ENCODE peak calls at places on chromosomes 2 and 18, in ten cellular contexts. L is neuronal stem cell; Y is esophagus squamous epithelium; P is heart left ventricle; Q is IMR-90; W is brain microvascular endothelial cell; I is GM06990; S is CD8-positive, alpha-beta T cell; B is GM23338; C is mammary epithelial cell. O is an unnamed sample. For H3K27me3 and H3K36me3, the result is how much of the 10 kb centered on the place peaks cover.

GRCh38 chr18:50079571-50080295 is 115.2 kb downstream of the MYO5B start:
- DNase-seq in L (no peak), Y (no peak), P (peak), Q (no peak), W (no peak), I (no peak), S (no peak), B (no peak), C (no peak), O (no peak)

GRCh38 chr2:239106314-239106908 is 258.5 kb downstream of the TWIST2 start:
- DNase-seq in L (peak), Y (no peak), P (no peak), Q (peak), W (peak), I (no peak), S (no peak), B (peak), C (peak), O (peak)

GRCh38 chr2:58594762-58595161 is 353.6 kb upstream of the FANCL start:
- DNase-seq in L (no peak), Y (no peak), P (no peak), Q (no peak), W (no peak), I (no peak), S (no peak), B (no peak), C (peak), O (no peak)

GRCh38 chr2:236748801-236749200 is 179.2 kb downstream of the ACKR3 start:
- DNase-seq in L (no peak), Y (no peak), P (peak), Q (no peak), W (no peak), I (no peak), S (no peak), B (peak), C (no peak), O (peak)

GRCh38 chr2:168424112-168424951 is 31.7 kb upstream of the CERS6 start:
- DNase-seq in L (no peak), Y (no peak), P (no peak), Q (peak), W (peak), I (no peak), S (no peak), B (no peak), C (no peak), O (no peak)

GRCh38 chr2:9252002-9252357 is 45.4 kb downstream of the ASAP2 start:
- DNase-seq in L (no peak), Y (no peak), P (no peak), Q (no peak), W (no peak), I (no peak), S (no peak), B (no peak), C (no peak), O (no peak)

GRCh38 chr18:159037-159652 is 788 bp downstream of the USP14 start:
- DNase-seq in L (no peak), Y (no peak), P (no peak), Q (peak), W (no peak), I (no peak), S (no peak), B (peak), C (peak), O (peak)

GRCh38 chr2:21161122-21161521 is 37.4 kb downstream of the TDRD15 start:
- DNase-seq in L (no peak), Y (no peak), P (no peak), Q (no peak), W (no peak), I (no peak), S (no peak), B (no peak), C (no peak), O (no peak)

GRCh38 chr2:15935675-15936074 is 4.7 kb upstream of the MYCN start:
- DNase-seq in L (no peak), Y (no peak), P (no peak), Q (no peak), W (no peak), I (no peak), S (no peak), B (no peak), C (no peak), O (no peak)

GRCh38 chr18:57909620-57910019 is 106.5 kb upstream of the ATP8B1 start:
- DNase-seq in L (no peak), Y (no peak), P (no peak), Q (no peak), W (peak), I (no peak), S (no peak), B (no peak), C (peak), O (no peak)

GRCh38 chr2:16478817-16479216 is 186.8 kb downstream of the CYRIA start:
- DNase-seq in L (no peak), Y (no peak), P (no peak), Q (no peak), W (no peak), I (no peak), S (no peak), B (no peak), C (peak), O (no peak)

GRCh38 chr18:13612111-13612997 is 114.0 kb downstream of the FAM210A start:
- DNase-seq in L (no peak), Y (peak), P (no peak), Q (no peak), W (no peak), I (peak), S (peak), B (no peak), C (no peak), O (peak)

GRCh38 chr2:195477996-195478382 is 179.0 kb upstream of the SLC39A10 start:
- DNase-seq in L (no peak), Y (no peak), P (no peak), Q (peak), W (peak), I (no peak), S (no peak), B (no peak), C (no peak), O (no peak)

GRCh38 chr18:21656402-21656801 is 44.3 kb downstream of the SNRPD1 start:
- DNase-seq in L (no peak), Y (no peak), P (no peak), Q (peak), W (no peak), I (no peak), S (no peak), B (no peak), C (no peak), O (no peak)

GRCh38 chr2:239827511-239827865 is 197.7 kb downstream of the NDUFA10 start:
- DNase-seq in L (no peak), Y (no peak), P (no peak), Q (no peak), W (no peak), I (no peak), S (peak), B (no peak), C (no peak), O (peak)

GRCh38 chr2:84889332-84889731 is 8.4 kb upstream of the TRABD2A start:
- DNase-seq in L (no peak), Y (no peak), P (no peak), Q (no peak), W (no peak), I (no peak), S (no peak), B (no peak), C (no peak), O (no peak)

GRCh38 chr2:120436885-120437603 is 91.1 kb downstream of the INHBB start:
- DNase-seq in L (no peak), Y (no peak), P (no peak), Q (peak), W (peak), I (no peak), S (no peak), B (peak), C (peak), O (peak)

GRCh38 chr2:218782529-218782845 is 540 bp downstream of the CYP27A1 start:
- DNase-seq in L (no peak), Y (no peak), P (no peak), Q (no peak), W (no peak), I (no peak), S (no peak), B (peak), C (no peak), O (peak)

GRCh38 chr2:9004338-9005204 is 1.1 kb upstream of the MBOAT2 start:
- DNase-seq in L (no peak), Y (no peak), P (no peak), Q (peak), W (no peak), I (no peak), S (no peak), B (no peak), C (peak), O (no peak)

GRCh38 chr2:217886720-217887309 is 116.0 kb downstream of the TNS1 start:
- DNase-seq in L (peak), Y (no peak), P (peak), Q (peak), W (peak), I (peak), S (peak), B (peak), C (peak), O (peak)

GRCh38 chr2:64263315-64263714 is 119.1 kb upstream of the PELI1 start:
- DNase-seq in L (no peak), Y (no peak), P (no peak), Q (peak), W (peak), I (no peak), S (no peak), B (no peak), C (peak), O (no peak)

GRCh38 chr2:201971516-201972228 is 62.0 kb upstream of the FZD7 start:
- DNase-seq in L (no peak), Y (no peak), P (no peak), Q (peak), W (no peak), I (no peak), S (no peak), B (no peak), C (no peak), O (no peak)

GRCh38 chr2:26616032-26616863 is 24.9 kb downstream of the CIB4 start:
- DNase-seq in L (no peak), Y (no peak), P (no peak), Q (no peak), W (no peak), I (no peak), S (no peak), B (no peak), C (no peak), O (no peak)

GRCh38 chr18:50696436-50696835 is 123.4 kb downstream of the MRO start:
- DNase-seq in L (no peak), Y (no peak), P (no peak), Q (no peak), W (no peak), I (peak), S (no peak), B (no peak), C (no peak), O (no peak)

GRCh38 chr2:46521215-46521683 is 41.9 kb downstream of the TMEM247 start:
- DNase-seq in L (no peak), Y (no peak), P (peak), Q (peak), W (peak), I (no peak), S (no peak), B (no peak), C (no peak), O (no peak)

GRCh38 chr2:189952536-189953109 is 109.9 kb downstream of the MSTN start:
- DNase-seq in L (no peak), Y (no peak), P (no peak), Q (no peak), W (no peak), I (peak), S (no peak), B (no peak), C (no peak), O (no peak)

GRCh38 chr2:226694910-226695309 is 104.7 kb downstream of the IRS1 start:
- DNase-seq in L (no peak), Y (no peak), P (no peak), Q (no peak), W (no peak), I (no peak), S (no peak), B (no peak), C (no peak), O (no peak)

GRCh38 chr2:39706350-39706749 is 40.6 kb downstream of the TMEM178A start:
- DNase-seq in L (no peak), Y (no peak), P (no peak), Q (no peak), W (no peak), I (no peak), S (no peak), B (no peak), C (no peak), O (no peak)

GRCh38 chr18:34117319-34117718 is 107.4 kb downstream of the NOL4 start:
- DNase-seq in L (no peak), Y (no peak), P (no peak), Q (no peak), W (no peak), I (no peak), S (no peak), B (peak), C (no peak), O (no peak)

GRCh38 chr2:178761759-178762371 is 45.4 kb downstream of the TTN start:
- DNase-seq in L (peak), Y (no peak), P (no peak), Q (peak), W (peak), I (no peak), S (no peak), B (peak), C (peak), O (peak)

GRCh38 chr2:148614024-148614331 is 30.6 kb upstream of the EPC2 start:
- DNase-seq in L (peak), Y (no peak), P (no peak), Q (no peak), W (no peak), I (no peak), S (no peak), B (peak), C (peak), O (no peak)

GRCh38 chr2:146576301-146576700 is 1268.5 kb upstream of the ACVR2A start:
- DNase-seq in L (no peak), Y (no peak), P (no peak), Q (peak), W (no peak), I (no peak), S (no peak), B (no peak), C (peak), O (no peak)

GRCh38 chr2:199596549-199596948 is 138.8 kb upstream of the SATB2 start:
- DNase-seq in L (no peak), Y (no peak), P (no peak), Q (peak), W (peak), I (no peak), S (no peak), B (peak), C (peak), O (peak)

GRCh38 chr2:241391892-241392665 is 36.0 kb downstream of the FARP2 start:
- DNase-seq in L (peak), Y (no peak), P (no peak), Q (peak), W (no peak), I (no peak), S (no peak), B (peak), C (peak), O (peak)

GRCh38 chr2:52976132-52976949 is 791.3 kb upstream of the CHAC2 start:
- DNase-seq in L (peak), Y (no peak), P (no peak), Q (peak), W (peak), I (no peak), S (no peak), B (peak), C (peak), O (peak)

DNA sequence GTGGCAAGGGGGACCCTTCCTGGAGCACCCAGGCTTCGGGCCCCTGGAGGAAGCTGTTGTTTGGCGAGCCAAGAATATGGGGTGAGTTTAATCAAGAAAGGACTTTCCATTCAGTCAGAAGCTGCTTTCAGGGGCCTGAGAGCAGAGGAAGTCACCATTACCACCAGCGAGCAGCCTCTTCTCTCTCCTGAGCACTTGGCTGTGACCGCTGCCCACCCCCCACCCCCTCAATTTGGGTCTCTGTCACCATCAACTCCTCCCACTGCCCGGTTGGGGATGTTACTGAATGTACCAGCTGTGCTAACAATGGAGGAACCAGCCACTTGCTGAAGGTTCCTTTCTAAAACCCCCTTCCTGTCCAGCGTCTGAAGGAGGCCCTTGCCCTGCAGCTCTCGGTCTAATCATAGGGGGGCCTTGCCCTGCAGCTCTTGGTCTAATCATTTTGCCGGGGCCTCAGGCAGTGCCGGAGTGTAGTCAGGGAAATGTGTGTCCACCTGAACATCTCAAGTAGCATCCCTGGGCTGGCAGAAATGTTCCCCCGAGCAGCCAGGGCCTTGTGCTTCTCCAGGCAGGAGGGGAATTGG is 957 bp downstream of the INPP5D start:
- DNase-seq in L (no peak), Y (no peak), P (no peak), Q (no peak), W (no peak), I (peak), S (no peak), B (no peak), C (no peak), O (no peak)
- H3K4me3 ChIP-seq in L (no peak), Y (peak), P (peak), Q (no peak), W (no peak), I (peak), S (peak), B (no peak), C (no peak), O (no peak)

GRCh38 chr2:231920795-231921194 is 5.4 kb downstream of the NPPC start:
- DNase-seq in L (no peak), Y (no peak), P (no peak), Q (no peak), W (no peak), I (no peak), S (no peak), B (no peak), C (no peak), O (no peak)
- H3K27me3 ChIP-seq in L (under half), Y (under half), P (under half), Q (under half), W (under half), I (under half), S (under half), B (under half), C (under half), O (under half)

GRCh38 chr2:101861382-101861781 is 130.4 kb upstream of the IL1R2 start:
- DNase-seq in L (no peak), Y (no peak), P (no peak), Q (no peak), W (no peak), I (no peak), S (no peak), B (no peak), C (no peak), O (no peak)

GRCh38 chr2:101864426-101864825 is 127.3 kb upstream of the IL1R2 start:
- DNase-seq in L (no peak), Y (no peak), P (no peak), Q (no peak), W (no peak), I (no peak), S (no peak), B (no peak), C (no peak), O (no peak)

GRCh38 chr2:101860157-101860556 is 131.6 kb upstream of the IL1R2 start:
- DNase-seq in L (no peak), Y (no peak), P (no peak), Q (no peak), W (no peak), I (no peak), S (no peak), B (peak), C (no peak), O (peak)

GRCh38 chr2:101860782-101861181 is 131.0 kb upstream of the IL1R2 start:
- DNase-seq in L (no peak), Y (no peak), P (no peak), Q (no peak), W (no peak), I (no peak), S (no peak), B (no peak), C (no peak), O (no peak)

GRCh38 chr2:101863534-101863933 is 128.2 kb upstream of the IL1R2 start:
- DNase-seq in L (no peak), Y (no peak), P (no peak), Q (no peak), W (no peak), I (no peak), S (no peak), B (no peak), C (no peak), O (no peak)
- H3K36me3 ChIP-seq in L (half or more), Y (under half), P (half or more), Q (half or more), W (half or more), I (under half), S (half or more), B (under half), C (half or more), O (under half)

GRCh38 chr2:215653344-215654015 is 217.6 kb upstream of the FN1 start:
- DNase-seq in L (no peak), Y (no peak), P (no peak), Q (peak), W (no peak), I (no peak), S (no peak), B (no peak), C (no peak), O (no peak)

GRCh38 chr2:215654177-215654850 is 218.4 kb upstream of the FN1 start:
- DNase-seq in L (no peak), Y (no peak), P (no peak), Q (peak), W (no peak), I (no peak), S (no peak), B (no peak), C (no peak), O (no peak)

GRCh38 chr2:215652432-215652831 is 216.6 kb upstream of the FN1 start:
- DNase-seq in L (no peak), Y (no peak), P (no peak), Q (peak), W (no peak), I (no peak), S (no peak), B (no peak), C (no peak), O (no peak)

DNA sequence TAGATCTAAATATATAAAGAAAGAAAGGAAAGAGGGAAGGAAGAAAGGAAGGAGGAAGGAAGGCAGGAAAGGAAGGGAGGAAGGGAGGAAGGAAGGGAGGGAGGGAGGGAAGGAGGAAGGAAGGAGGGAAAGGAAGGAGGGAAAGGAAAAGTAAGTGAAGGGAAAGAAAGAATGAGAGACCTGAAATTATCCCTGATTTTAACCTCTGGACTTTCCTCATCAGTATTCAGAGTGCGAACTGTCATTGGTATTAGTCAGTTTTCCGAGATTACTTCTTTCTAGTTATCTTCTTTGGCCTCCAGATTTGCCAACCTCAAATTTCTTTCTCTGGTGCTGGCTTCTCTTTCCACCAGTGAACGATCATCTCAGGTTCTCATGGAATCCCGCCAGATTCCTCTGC is 215.5 kb upstream of the FN1 start:
- DNase-seq in L (no peak), Y (no peak), P (no peak), Q (no peak), W (no peak), I (no peak), S (no peak), B (no peak), C (no peak), O (no peak)
- H3K4me3 ChIP-seq in L (no peak), Y (no peak), P (no peak), Q (no peak), W (no peak), I (no peak), S (no peak), B (no peak), C (no peak), O (no peak)

DNA sequence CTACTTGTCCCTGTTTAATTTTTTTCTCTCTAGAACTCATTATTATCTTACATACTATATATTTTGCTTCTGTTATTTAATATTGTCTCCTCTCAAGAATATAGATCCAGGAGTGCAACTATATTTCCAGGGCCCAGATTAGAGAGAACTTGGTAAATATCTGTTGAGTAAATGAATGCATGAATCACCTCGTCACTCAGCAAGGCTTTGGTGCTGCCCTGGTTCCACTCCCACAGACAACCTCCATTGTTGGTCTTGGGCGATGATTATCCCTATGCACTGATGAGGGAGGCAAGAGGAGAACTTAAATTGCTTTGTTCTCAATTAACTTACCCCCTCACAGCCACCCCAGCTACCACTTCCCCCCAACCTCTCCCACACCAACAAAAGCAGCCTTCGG is 16.9 kb upstream of the DIPK1C start:
- DNase-seq in L (no peak), Y (no peak), P (no peak), Q (no peak), W (no peak), I (no peak), S (no peak), B (no peak), C (no peak), O (no peak)
- H3K27me3 ChIP-seq in L (under half), Y (under half), P (under half), Q (under half), W (under half), I (under half), S (under half), B (under half), C (under half), O (under half)

O was measured in H7.